ENCODE peak calls at places on chromosomes 12 and 14, in eight cellular contexts. F, G, N, C, T, H, P and Y are unnamed samples.

GRCh38 chr14:104335176-104335575 is 196.8 kb downstream of the KIF26A start:
- DNase-seq in F (no peak), G (no peak), N (no peak), C (no peak), T (no peak), H (no peak), P (peak; percentile 1), Y (no peak)

GRCh38 chr14:89060191-89060590 is 235.7 kb downstream of the TTC8 start:
- DNase-seq in F (no peak), G (no peak), N (peak; percentile 5), C (no peak), T (no peak), H (no peak), P (no peak), Y (no peak)

GRCh38 chr12:12088147-12088546 is 17.4 kb downstream of the BCL2L14 start:
- DNase-seq in F (no peak), G (no peak), N (no peak), C (no peak), T (no peak), H (no peak), P (no peak), Y (no peak)

GRCh38 chr12:93122089-93122488 is 193.0 kb upstream of the EEA1 start:
- DNase-seq in F (peak; percentile 54), G (no peak), N (peak; percentile 84), C (no peak), T (peak; percentile 95), H (no peak), P (no peak), Y (peak; percentile 84)

GRCh38 chr14:106845286-106846087 is 1319.1 kb downstream of the TMEM121 start:
- DNase-seq in F (peak; percentile 69), G (peak; percentile 77), N (no peak), C (no peak), T (peak; percentile 93), H (no peak), P (no peak), Y (no peak)

GRCh38 chr12:1810201-1810930 is 10.0 kb upstream of the LRTM2 start:
- DNase-seq in F (no peak), G (no peak), N (peak; percentile 66), C (no peak), T (peak; percentile 9), H (no peak), P (no peak), Y (peak; percentile 50)

GRCh38 chr12:52156757-52157565 is 34.9 kb downstream of the KRT80 start:
- DNase-seq in F (peak; percentile 86), G (peak; percentile 69), N (no peak), C (peak; percentile 92), T (peak; percentile 80), H (peak; percentile 84), P (peak; percentile 86), Y (no peak)

GRCh38 chr14:21257395-21258193 is 11.6 kb downstream of the HNRNPC start:
- DNase-seq in F (no peak), G (no peak), N (no peak), C (no peak), T (no peak), H (no peak), P (no peak), Y (no peak)

GRCh38 chr12:43766291-43766690 is 7.5 kb downstream of the IRAK4 start:
- DNase-seq in F (peak; percentile 8), G (no peak), N (peak; percentile 31), C (no peak), T (peak; percentile 11), H (no peak), P (no peak), Y (no peak)

GRCh38 chr14:98160901-98161300 is 1111.1 kb downstream of the BCL11B start:
- DNase-seq in F (no peak), G (no peak), N (no peak), C (no peak), T (peak; percentile 5), H (no peak), P (no peak), Y (no peak)

GRCh38 chr12:27646149-27646548 is 50.1 kb upstream of the REP15 start:
- DNase-seq in F (no peak), G (no peak), N (no peak), C (no peak), T (no peak), H (no peak), P (no peak), Y (no peak)

GRCh38 chr14:78319411-78319810 is 149.2 kb downstream of the NRXN3 start:
- DNase-seq in F (no peak), G (no peak), N (no peak), C (no peak), T (no peak), H (no peak), P (no peak), Y (no peak)

GRCh38 chr14:98953544-98954346 is 318.3 kb downstream of the BCL11B start:
- DNase-seq in F (no peak), G (no peak), N (peak; percentile 79), C (no peak), T (peak; percentile 91), H (no peak), P (peak; percentile 61), Y (peak; percentile 79)

GRCh38 chr14:94738786-94739185 is 31.1 kb downstream of the GSC start:
- DNase-seq in F (no peak), G (no peak), N (no peak), C (no peak), T (no peak), H (no peak), P (no peak), Y (no peak)

GRCh38 chr14:53979747-53980642 is 23.4 kb upstream of the BMP4 start:
- DNase-seq in F (no peak), G (no peak), N (peak; percentile 87), C (peak; percentile 75), T (no peak), H (no peak), P (no peak), Y (peak; percentile 85)

GRCh38 chr12:109553471-109553870 is 19.8 kb downstream of the MMAB start:
- DNase-seq in F (peak; percentile 23), G (no peak), N (peak; percentile 68), C (no peak), T (no peak), H (no peak), P (no peak), Y (peak; percentile 59)

GRCh38 chr14:100056964-100057817 is 8.0 kb upstream of the EVL start:
- DNase-seq in F (peak; percentile 51), G (peak; percentile 53), N (no peak), C (peak; percentile 46), T (peak; percentile 29), H (no peak), P (no peak), Y (no peak)

GRCh38 chr12:41051909-41052308 is 136.2 kb upstream of the PDZRN4 start:
- DNase-seq in F (no peak), G (no peak), N (no peak), C (no peak), T (no peak), H (no peak), P (no peak), Y (no peak)

GRCh38 chr14:90302529-90303303 is 29.0 kb downstream of the NRDE2 start:
- DNase-seq in F (no peak), G (no peak), N (no peak), C (peak; percentile 57), T (no peak), H (no peak), P (no peak), Y (no peak)

GRCh38 chr12:18454330-18454729 is 193.0 kb downstream of the PIK3C2G start:
- DNase-seq in F (no peak), G (no peak), N (no peak), C (peak; percentile 75), T (no peak), H (peak; percentile 26), P (no peak), Y (no peak)

GRCh38 chr12:89230376-89231101 is 121.8 kb downstream of the DUSP6 start:
- DNase-seq in F (no peak), G (no peak), N (no peak), C (no peak), T (peak; percentile 40), H (no peak), P (no peak), Y (no peak)

DNA sequence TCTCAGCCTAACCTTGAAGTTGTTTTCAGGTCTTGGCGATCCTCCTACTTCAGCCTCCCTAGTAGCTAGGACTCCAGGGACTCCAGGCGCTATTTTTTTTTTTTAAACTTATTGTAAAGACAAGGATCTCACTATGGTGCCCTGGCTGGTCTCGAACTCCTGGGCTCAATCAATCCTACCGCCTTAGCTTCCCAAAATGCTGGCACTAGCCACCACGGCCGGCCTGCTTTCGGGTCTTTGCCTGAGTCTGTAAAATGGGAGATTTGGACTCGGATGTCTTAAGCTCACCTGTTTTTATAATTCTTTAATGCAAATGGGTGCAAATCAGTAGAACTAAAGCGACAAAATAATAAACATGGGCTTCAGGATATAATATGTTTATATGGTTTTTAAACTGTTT is 858 bp upstream of the SYT10 start:
- DNase-seq in F (no peak), G (no peak), N (no peak), C (no peak), T (no peak), H (no peak), P (no peak), Y (no peak)
- TF ChIP-seq EZH2 in F (no peak), G (no peak), N (no peak), C (no peak), T (no peak), H (no peak), P (no peak), Y (no peak)

GRCh38 chr14:59465570-59466150 is 480 bp upstream of the GPR135 start:
- DNase-seq in F (no peak), G (no peak), N (no peak), C (no peak), T (no peak), H (no peak), P (no peak), Y (no peak)
- H3K27ac ChIP-seq in F (no peak overlapping the region), G (no peak overlapping the region), N (no peak overlapping the region), C (no peak overlapping the region), T (no peak overlapping the region), H (no peak overlapping the region), P (no peak overlapping the region), Y (no peak overlapping the region)

DNA sequence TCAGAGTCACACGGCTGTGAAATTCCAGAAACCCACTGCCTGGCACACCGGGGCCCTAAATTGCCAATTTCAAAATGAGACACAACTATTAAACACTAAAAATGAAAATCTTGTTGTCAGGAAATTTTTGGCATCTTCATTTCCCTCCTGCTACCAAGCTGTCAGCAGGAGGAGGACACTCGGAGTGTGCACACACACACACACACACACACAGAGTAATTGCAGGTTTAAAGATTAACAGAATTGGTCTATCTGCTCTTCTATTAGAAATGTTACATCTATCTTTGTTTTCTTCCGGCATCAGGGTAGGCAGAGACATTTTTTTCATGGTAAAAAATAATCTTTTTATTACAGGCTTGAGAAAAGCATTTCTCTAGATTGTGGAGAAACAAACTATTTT is 314.2 kb downstream of the EGLN3 start:
- DNase-seq in F (no peak), G (no peak), N (no peak), C (no peak), T (no peak), H (no peak), P (no peak), Y (no peak)
- TF ChIP-seq EZH2 in F (no peak), G (no peak), N (no peak), C (no peak), T (no peak), H (no peak), P (no peak), Y (no peak)

DNA sequence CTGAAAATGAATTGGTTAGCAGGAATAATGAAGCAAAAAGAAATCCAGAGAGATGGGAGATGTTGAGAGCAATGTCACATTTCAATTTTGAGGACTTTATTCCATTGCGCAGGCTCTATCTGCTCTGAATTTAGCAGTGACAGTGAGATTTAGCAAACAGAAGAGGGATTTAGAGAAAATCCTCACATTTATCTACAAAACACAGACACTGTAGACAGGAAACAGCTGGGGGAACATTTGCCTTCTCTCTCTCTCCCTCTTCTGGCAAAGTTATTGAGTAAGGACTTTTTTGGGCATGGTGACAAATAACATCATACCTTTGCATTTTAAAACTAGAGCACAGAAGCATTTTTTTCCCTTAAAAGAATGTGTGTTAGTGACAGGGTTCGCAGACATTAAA is at the start of gene IGF1:
- DNase-seq in F (no peak), G (no peak), N (peak; percentile 65), C (peak; percentile 12), T (no peak), H (no peak), P (peak; percentile 41), Y (peak; percentile 58)
- H3K27ac ChIP-seq in F (no peak within 1 kb of the TSS), G (no peak within 1 kb of the TSS), N (no peak within 1 kb of the TSS), C (no peak within 1 kb of the TSS), T (no peak within 1 kb of the TSS), H (no peak within 1 kb of the TSS), P (peak within 1 kb of the TSS; percentile 67), Y (no peak within 1 kb of the TSS)